ENCODE peak calls at places on chromosomes 13 and 19, in seven cellular contexts. G is thoracic aorta, F is body of pancreas, W is tibial artery, M is H1, X is GM23338, O is fibroblast of lung. U is an unnamed sample.
A peak's percentile ranks its signal among the peaks of the same experiment; 100 is the strongest.

GRCh38 chr13:66994498-66995365 is 235.4 kb downstream of the PCDH9 start:
- DNase-seq in G (no peak), F (no peak), W (no peak), M (no peak), X (no peak), O (no peak), U (no peak)

GRCh38 chr13:48370815-48371214 is 42.1 kb downstream of the LPAR6 start:
- DNase-seq in G (no peak), F (no peak), W (no peak), M (no peak), X (no peak), O (no peak), U (no peak)

GRCh38 chr13:80235559-80236296 is 105.2 kb downstream of the SPRY2 start:
- DNase-seq in G (no peak), F (peak; percentile 15), W (no peak), M (no peak), X (peak; percentile 21), O (peak; percentile 65), U (peak; percentile 76)

GRCh38 chr13:45101327-45102018 is 18.8 kb upstream of the GTF2F2 start:
- DNase-seq in G (no peak), F (no peak), W (no peak), M (no peak), X (no peak), O (no peak), U (no peak)

GRCh38 chr13:30173301-30173605 is 134.1 kb downstream of the KATNAL1 start:
- DNase-seq in G (no peak), F (no peak), W (no peak), M (no peak), X (peak; percentile 17), O (no peak), U (no peak)

GRCh38 chr13:108003626-108004025 is 211.7 kb downstream of the LIG4 start:
- DNase-seq in G (no peak), F (no peak), W (no peak), M (no peak), X (no peak), O (no peak), U (no peak)

GRCh38 chr13:31209172-31209818 is 9.5 kb downstream of the B3GLCT start:
- DNase-seq in G (no peak), F (peak; percentile 27), W (no peak), M (no peak), X (peak; percentile 43), O (peak; percentile 70), U (peak; percentile 74)

GRCh38 chr13:30576528-30576927 is 41.2 kb upstream of the USPL1 start:
- DNase-seq in G (no peak), F (peak; percentile 16), W (no peak), M (no peak), X (no peak), O (peak; percentile 68), U (no peak)

GRCh38 chr19:41904118-41904870 is 21.3 kb downstream of the ARHGEF1 start:
- DNase-seq in G (no peak), F (peak; percentile 84), W (no peak), M (no peak), X (no peak), O (no peak), U (no peak)

GRCh38 chr13:75294110-75294509 is 187.9 kb downstream of the TBC1D4 start:
- DNase-seq in G (no peak), F (no peak), W (no peak), M (no peak), X (no peak), O (no peak), U (no peak)

GRCh38 chr13:30864352-30865130 is 41.5 kb upstream of the MEDAG start:
- DNase-seq in G (no peak), F (no peak), W (peak; percentile 66), M (no peak), X (peak; percentile 30), O (peak; percentile 98), U (no peak)

GRCh38 chr19:2252481-2253105 is 3.5 kb downstream of the AMH start:
- DNase-seq in G (no peak), F (no peak), W (no peak), M (no peak), X (peak; percentile 58), O (no peak), U (no peak)

GRCh38 chr13:84192125-84192524 is 309.9 kb upstream of the SLITRK1 start:
- DNase-seq in G (no peak), F (no peak), W (no peak), M (no peak), X (no peak), O (peak; percentile 99), U (no peak)

GRCh38 chr13:38905861-38906260 is 84.8 kb downstream of the STOML3 start:
- DNase-seq in G (no peak), F (no peak), W (no peak), M (no peak), X (no peak), O (no peak), U (no peak)

GRCh38 chr19:15291666-15292065 is 40.7 kb downstream of the BRD4 start:
- DNase-seq in G (no peak), F (no peak), W (no peak), M (no peak), X (no peak), O (no peak), U (no peak)

GRCh38 chr13:109126973-109127615 is 497.7 kb downstream of the MYO16 start:
- DNase-seq in G (no peak), F (no peak), W (no peak), M (no peak), X (no peak), O (peak; percentile 14), U (no peak)

GRCh38 chr19:23563326-23563725 is 123.7 kb downstream of the ZNF675 start:
- DNase-seq in G (no peak), F (no peak), W (no peak), M (no peak), X (no peak), O (no peak), U (no peak)

GRCh38 chr13:103067751-103068563 is 1.7 kb upstream of the SLC10A2 start:
- DNase-seq in G (no peak), F (no peak), W (no peak), M (peak; percentile 57), X (peak; percentile 64), O (no peak), U (no peak)

GRCh38 chr19:9075064-9075964 is 11.5 kb upstream of the OR1M1 start:
- DNase-seq in G (peak; percentile 50), F (peak; percentile 76), W (no peak), M (peak; percentile 57), X (peak; percentile 67), O (peak; percentile 99), U (peak; percentile 7)

GRCh38 chr19:42207767-42208259 is 9.7 kb downstream of the DEDD2 start:
- DNase-seq in G (no peak), F (no peak), W (no peak), M (no peak), X (no peak), O (peak; percentile 89), U (no peak)

GRCh38 chr13:99412856-99413255 is 88.4 kb upstream of the TM9SF2 start:
- DNase-seq in G (no peak), F (no peak), W (no peak), M (no peak), X (no peak), O (no peak), U (no peak)

GRCh38 chr13:97194473-97194872 is 27.7 kb upstream of the MBNL2 start:
- DNase-seq in G (no peak), F (no peak), W (no peak), M (no peak), X (peak; percentile 43), O (peak; percentile 87), U (no peak)

GRCh38 chr13:32650705-32651311 is 64.6 kb downstream of the PDS5B start:
- DNase-seq in G (no peak), F (peak; percentile 71), W (no peak), M (no peak), X (peak; percentile 87), O (peak; percentile 59), U (peak; percentile 23)

GRCh38 chr19:11425719-11426457 is 6.8 kb upstream of the RGL3 start:
- DNase-seq in G (no peak), F (no peak), W (no peak), M (peak; percentile 85), X (peak; percentile 85), O (no peak), U (no peak)
- H3K27ac ChIP-seq in G (no peak overlapping the region), F (no peak overlapping the region), W (no peak overlapping the region), M (no peak overlapping the region), X (no peak overlapping the region), O (no peak overlapping the region), U (no peak overlapping the region)

GRCh38 chr13:92602560-92602959 is 624.0 kb upstream of the GPC6 start:
- DNase-seq in G (no peak), F (no peak), W (no peak), M (no peak), X (no peak), O (peak; percentile 75), U (no peak)
- H3K27ac ChIP-seq in G (no peak overlapping the region), F (no peak overlapping the region), W (no peak overlapping the region), M (no peak overlapping the region), X (no peak overlapping the region), O (no peak overlapping the region), U (no peak overlapping the region)

GRCh38 chr19:33394006-33394722 is 20.7 kb downstream of the CEBPG start:
- DNase-seq in G (no peak), F (no peak), W (peak; percentile 80), M (no peak), X (no peak), O (peak; percentile 74), U (no peak)

GRCh38 chr19:33391631-33392249 is 18.2 kb downstream of the CEBPG start:
- DNase-seq in G (no peak), F (no peak), W (no peak), M (no peak), X (no peak), O (no peak), U (no peak)

GRCh38 chr19:33394723-33395560 is 21.4 kb downstream of the CEBPG start:
- DNase-seq in G (no peak), F (no peak), W (peak; percentile 62), M (no peak), X (no peak), O (no peak), U (no peak)

GRCh38 chr19:33392341-33393285 is 19.1 kb downstream of the CEBPG start:
- DNase-seq in G (no peak), F (peak; percentile 76), W (peak; percentile 66), M (no peak), X (no peak), O (no peak), U (no peak)

DNA sequence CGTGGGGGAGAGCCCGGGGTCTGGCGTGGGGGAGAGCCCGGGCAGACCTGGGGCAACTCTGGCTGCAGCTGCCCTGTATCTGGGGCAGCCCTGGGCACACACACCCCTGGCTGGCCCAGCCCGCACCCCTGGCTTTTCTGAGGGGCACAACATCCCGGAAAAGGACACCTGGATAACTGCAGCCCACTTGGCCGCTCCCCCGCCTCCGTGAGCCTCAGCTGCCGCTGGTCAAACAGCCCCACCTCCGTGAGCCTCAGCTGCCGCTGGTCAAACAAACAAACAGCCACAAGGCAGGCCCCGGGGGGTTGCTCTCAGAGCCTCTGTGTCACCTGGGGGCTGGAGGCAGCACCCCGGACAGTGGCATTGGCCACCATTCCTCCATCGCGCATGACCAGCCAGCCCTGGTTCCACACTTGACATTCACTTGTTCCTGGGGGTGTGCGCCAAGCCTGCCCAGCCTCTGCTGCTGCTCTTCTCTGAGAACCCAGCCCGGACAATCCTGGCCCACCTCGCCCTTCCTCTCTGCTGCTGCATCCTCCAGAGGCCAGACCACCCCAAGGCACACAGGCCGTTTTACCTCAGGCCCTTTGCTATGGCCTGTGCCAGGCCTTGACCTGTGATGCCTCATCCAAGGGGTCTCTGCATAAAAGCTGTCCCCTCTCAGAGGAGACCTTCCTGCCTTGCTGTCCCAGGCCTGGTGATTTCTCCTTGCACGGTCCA is 19.9 kb downstream of the CEBPG start:
- DNase-seq in G (no peak), F (peak; percentile 10), W (peak; percentile 64), M (no peak), X (no peak), O (no peak), U (no peak)
- H3K27ac ChIP-seq in G (no peak overlapping the region), F (no peak overlapping the region), W (no peak overlapping the region), M (no peak overlapping the region), X (no peak overlapping the region), O (no peak overlapping the region), U (no peak overlapping the region)

GRCh38 chr19:48544856-48545750 is 6.9 kb upstream of the SULT2B1 start:
- DNase-seq in G (no peak), F (no peak), W (no peak), M (peak; percentile 78), X (peak; percentile 81), O (no peak), U (no peak)
- H3K27ac ChIP-seq in G (no peak overlapping the region), F (no peak overlapping the region), W (no peak overlapping the region), M (peak overlapping the region; percentile 29), X (no peak overlapping the region), O (no peak overlapping the region), U (no peak overlapping the region)